ENCODE peak calls at places on chromosome 6, in four cellular contexts. One of them, this sample, is unnamed.

GRCh38 chr6:33578588-33579011 is 1.5 kb downstream of the BAK1 start:
- DNase-seq in neural crest cell: no peak
- DNase-seq in fibroblast of the aortic adventitia: no peak
- DNase-seq in upper lobe of right lung: no peak
- DNase-seq in this sample: no peak

GRCh38 chr6:145813285-145814034 is 1.1 kb downstream of the FBXO30 start:
- DNase-seq in neural crest cell: no peak
- DNase-seq in fibroblast of the aortic adventitia: peak
- DNase-seq in upper lobe of right lung: no peak
- DNase-seq in this sample: no peak

GRCh38 chr6:115524821-115525220 is 535.9 kb downstream of the FRK start:
- DNase-seq in neural crest cell: no peak
- DNase-seq in fibroblast of the aortic adventitia: no peak
- DNase-seq in upper lobe of right lung: no peak
- DNase-seq in this sample: no peak

GRCh38 chr6:88492824-88493223 is 326.7 kb upstream of the CNR1 start:
- DNase-seq in neural crest cell: no peak
- DNase-seq in fibroblast of the aortic adventitia: peak
- DNase-seq in upper lobe of right lung: no peak
- DNase-seq in this sample: no peak

GRCh38 chr6:42704251-42704936 is 18.0 kb downstream of the PRPH2 start:
- DNase-seq in neural crest cell: no peak
- DNase-seq in fibroblast of the aortic adventitia: no peak
- DNase-seq in upper lobe of right lung: no peak
- DNase-seq in this sample: no peak

GRCh38 chr6:134003542-134003951 is 48.9 kb downstream of the SLC2A12 start:
- DNase-seq in neural crest cell: no peak
- DNase-seq in fibroblast of the aortic adventitia: peak
- DNase-seq in upper lobe of right lung: no peak
- DNase-seq in this sample: no peak

GRCh38 chr6:17612048-17612447 is 11.9 kb downstream of the FAM8A1 start:
- DNase-seq in neural crest cell: no peak
- DNase-seq in fibroblast of the aortic adventitia: no peak
- DNase-seq in upper lobe of right lung: no peak
- DNase-seq in this sample: no peak

GRCh38 chr6:16503919-16504554 is 257.2 kb downstream of the ATXN1 start:
- DNase-seq in neural crest cell: no peak
- DNase-seq in fibroblast of the aortic adventitia: no peak
- DNase-seq in upper lobe of right lung: no peak
- DNase-seq in this sample: no peak

GRCh38 chr6:106555767-106556166 is 73.5 kb downstream of the RTN4IP1 start:
- DNase-seq in neural crest cell: no peak
- DNase-seq in fibroblast of the aortic adventitia: no peak
- DNase-seq in upper lobe of right lung: no peak
- DNase-seq in this sample: no peak

GRCh38 chr6:134740473-134741192 is 209.3 kb downstream of the ALDH8A1 start:
- DNase-seq in neural crest cell: no peak
- DNase-seq in fibroblast of the aortic adventitia: peak
- DNase-seq in upper lobe of right lung: no peak
- DNase-seq in this sample: no peak

DNA sequence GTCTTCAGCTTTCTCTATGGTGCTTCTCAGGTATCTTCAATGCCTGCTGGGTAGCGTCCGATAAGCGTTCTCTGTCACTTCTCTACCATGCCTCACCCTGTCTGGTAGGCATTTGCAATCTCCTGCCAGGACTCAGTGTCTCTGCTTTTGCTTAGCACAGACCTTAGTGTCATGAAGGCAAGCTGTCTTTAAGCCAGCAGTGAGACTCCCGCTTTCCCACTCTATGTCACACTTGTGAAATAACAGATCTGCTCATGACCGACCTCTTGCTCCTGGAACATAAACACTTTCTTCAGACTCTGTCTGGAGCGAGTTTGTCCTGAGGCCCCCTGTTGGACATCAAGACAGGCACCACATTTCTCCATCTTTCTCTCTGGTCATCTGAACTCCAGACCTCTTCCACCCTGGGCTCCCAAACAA is 17.0 kb downstream of the ADGRB3 start:
- DNase-seq in neural crest cell: no peak
- DNase-seq in fibroblast of the aortic adventitia: no peak
- DNase-seq in upper lobe of right lung: no peak
- DNase-seq in this sample: no peak
- TF ChIP-seq CTCF in neural crest cell: no peak
- TF ChIP-seq CTCF in fibroblast of the aortic adventitia: no peak
- TF ChIP-seq CTCF in upper lobe of right lung: peak
- TF ChIP-seq CTCF in this sample: peak

GRCh38 chr6:26494117-26494516 is 6.0 kb upstream of the BTN1A1 start:
- DNase-seq in neural crest cell: no peak
- DNase-seq in fibroblast of the aortic adventitia: no peak
- DNase-seq in upper lobe of right lung: no peak
- DNase-seq in this sample: no peak

GRCh38 chr6:26490576-26490964 is 9.5 kb upstream of the BTN1A1 start:
- DNase-seq in neural crest cell: no peak
- DNase-seq in fibroblast of the aortic adventitia: no peak
- DNase-seq in upper lobe of right lung: no peak
- DNase-seq in this sample: no peak

GRCh38 chr6:26489926-26490575 is 10.1 kb upstream of the BTN1A1 start:
- DNase-seq in neural crest cell: no peak
- DNase-seq in fibroblast of the aortic adventitia: no peak
- DNase-seq in upper lobe of right lung: no peak
- DNase-seq in this sample: peak

GRCh38 chr6:26491604-26492003 is 8.5 kb upstream of the BTN1A1 start:
- DNase-seq in neural crest cell: no peak
- DNase-seq in fibroblast of the aortic adventitia: no peak
- DNase-seq in upper lobe of right lung: no peak
- DNase-seq in this sample: peak

DNA sequence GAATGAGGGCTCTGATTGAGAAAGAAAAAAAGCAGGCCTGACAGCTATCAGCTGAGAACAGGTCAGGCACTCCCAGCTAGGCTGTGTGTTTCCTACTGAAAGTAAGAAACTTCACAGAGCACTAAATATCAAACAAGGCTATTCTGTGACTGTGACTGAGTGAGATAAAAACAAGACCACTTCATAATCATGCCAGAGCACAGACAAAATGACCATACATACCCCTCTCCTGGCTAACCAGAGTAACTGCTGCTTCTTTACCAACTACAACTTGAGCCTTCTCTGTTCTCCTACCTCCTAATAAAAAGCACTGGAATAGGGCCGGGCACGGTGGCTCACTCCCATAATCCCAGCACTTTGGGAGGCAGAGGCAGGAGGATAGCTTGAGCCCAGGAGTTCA is 6.8 kb upstream of the BTN1A1 start:
- DNase-seq in neural crest cell: no peak
- DNase-seq in fibroblast of the aortic adventitia: peak
- DNase-seq in upper lobe of right lung: no peak
- DNase-seq in this sample: peak
- TF ChIP-seq CTCF in neural crest cell: peak
- TF ChIP-seq CTCF in fibroblast of the aortic adventitia: peak
- TF ChIP-seq CTCF in upper lobe of right lung: no peak
- TF ChIP-seq CTCF in this sample: peak

GRCh38 chr6:151240036-151240685 is 394 bp downstream of the AKAP12 start:
- DNase-seq in neural crest cell: peak
- DNase-seq in fibroblast of the aortic adventitia: peak
- DNase-seq in upper lobe of right lung: peak
- DNase-seq in this sample: peak
- TF ChIP-seq CTCF in neural crest cell: no peak
- TF ChIP-seq CTCF in fibroblast of the aortic adventitia: no peak
- TF ChIP-seq CTCF in upper lobe of right lung: no peak
- TF ChIP-seq CTCF in this sample: no peak

GRCh38 chr6:96834070-96834469 is 3.2 kb downstream of the GPR63 start:
- DNase-seq in neural crest cell: no peak
- DNase-seq in fibroblast of the aortic adventitia: no peak
- DNase-seq in upper lobe of right lung: no peak
- DNase-seq in this sample: no peak

GRCh38 chr6:96836579-96837137 is 619 bp downstream of the GPR63 start:
- DNase-seq in neural crest cell: peak
- DNase-seq in fibroblast of the aortic adventitia: peak
- DNase-seq in upper lobe of right lung: no peak
- DNase-seq in this sample: peak

GRCh38 chr6:96832780-96833179 is 4.5 kb downstream of the GPR63 start:
- DNase-seq in neural crest cell: no peak
- DNase-seq in fibroblast of the aortic adventitia: no peak
- DNase-seq in upper lobe of right lung: no peak
- DNase-seq in this sample: no peak

GRCh38 chr6:96841241-96841824 is 4.1 kb upstream of the GPR63 start:
- DNase-seq in neural crest cell: no peak
- DNase-seq in fibroblast of the aortic adventitia: no peak
- DNase-seq in upper lobe of right lung: no peak
- DNase-seq in this sample: no peak

GRCh38 chr6:96837138-96837971 is at the start of gene GPR63:
- DNase-seq in neural crest cell: peak
- DNase-seq in fibroblast of the aortic adventitia: peak
- DNase-seq in upper lobe of right lung: peak
- DNase-seq in this sample: peak
- TF ChIP-seq CTCF in neural crest cell: no peak
- TF ChIP-seq CTCF in fibroblast of the aortic adventitia: no peak
- TF ChIP-seq CTCF in upper lobe of right lung: no peak
- TF ChIP-seq CTCF in this sample: no peak

GRCh38 chr6:38375341-38375740 is 264.4 kb downstream of the BTBD9 start:
- DNase-seq in neural crest cell: no peak
- DNase-seq in fibroblast of the aortic adventitia: no peak
- DNase-seq in upper lobe of right lung: no peak
- DNase-seq in this sample: no peak
- TF ChIP-seq CTCF in neural crest cell: no peak
- TF ChIP-seq CTCF in fibroblast of the aortic adventitia: no peak
- TF ChIP-seq CTCF in upper lobe of right lung: no peak
- TF ChIP-seq CTCF in this sample: no peak

GRCh38 chr6:35428421-35429149 is 23.6 kb upstream of the FANCE start:
- DNase-seq in neural crest cell: no peak
- DNase-seq in fibroblast of the aortic adventitia: no peak
- DNase-seq in upper lobe of right lung: no peak
- DNase-seq in this sample: no peak
- TF ChIP-seq CTCF in neural crest cell: no peak
- TF ChIP-seq CTCF in fibroblast of the aortic adventitia: no peak
- TF ChIP-seq CTCF in upper lobe of right lung: no peak
- TF ChIP-seq CTCF in this sample: no peak

GRCh38 chr6:158999669-159000403 is at the start of gene RSPH3:
- DNase-seq in neural crest cell: peak
- DNase-seq in fibroblast of the aortic adventitia: peak
- DNase-seq in upper lobe of right lung: peak
- DNase-seq in this sample: peak
- TF ChIP-seq CTCF in neural crest cell: no peak
- TF ChIP-seq CTCF in fibroblast of the aortic adventitia: peak
- TF ChIP-seq CTCF in upper lobe of right lung: peak
- TF ChIP-seq CTCF in this sample: no peak